ENCODE peak calls at places on chromosomes 7 and 10, in six cellular contexts. One of them, this sample, is unnamed.

GRCh38 chr10:97868134-97868685 is 18.6 kb downstream of the GOLGA7B start:
- DNase-seq in RWPE1: no peak
- DNase-seq in mesendoderm: no peak
- DNase-seq in CD4-positive, CD25-positive, alpha-beta regulatory T cell: no peak
- DNase-seq in uterus: no peak
- DNase-seq in left lung: no peak
- DNase-seq in this sample: no peak

GRCh38 chr10:63707254-63707910 is 186.2 kb downstream of the REEP3 start:
- DNase-seq in uterus: no peak
- DNase-seq in RWPE1: peak; percentile 88
- DNase-seq in mesendoderm: peak; percentile 27
- DNase-seq in CD4-positive, CD25-positive, alpha-beta regulatory T cell: peak; percentile 57
- DNase-seq in left lung: no peak
- DNase-seq in this sample: no peak

GRCh38 chr7:144437370-144438191 is 34.1 kb upstream of the NOBOX start:
- DNase-seq in mesendoderm: peak; percentile 70
- DNase-seq in RWPE1: peak; percentile 20
- DNase-seq in uterus: peak; percentile 17
- DNase-seq in CD4-positive, CD25-positive, alpha-beta regulatory T cell: peak; percentile 75
- DNase-seq in left lung: no peak
- DNase-seq in this sample: peak; percentile 60

GRCh38 chr10:22984066-22984465 is 56.2 kb downstream of the ARMC3 start:
- DNase-seq in CD4-positive, CD25-positive, alpha-beta regulatory T cell: no peak
- DNase-seq in uterus: no peak
- DNase-seq in left lung: no peak
- DNase-seq in RWPE1: no peak
- DNase-seq in mesendoderm: no peak
- DNase-seq in this sample: no peak

GRCh38 chr7:130363156-130363847 is 17.0 kb upstream of the CPA1 start:
- DNase-seq in left lung: no peak
- DNase-seq in mesendoderm: peak; percentile 45
- DNase-seq in RWPE1: peak; percentile 81
- DNase-seq in uterus: no peak
- DNase-seq in CD4-positive, CD25-positive, alpha-beta regulatory T cell: no peak
- DNase-seq in this sample: no peak

GRCh38 chr7:122433765-122434164 is 129.2 kb upstream of the FEZF1 start:
- DNase-seq in CD4-positive, CD25-positive, alpha-beta regulatory T cell: no peak
- DNase-seq in left lung: no peak
- DNase-seq in uterus: no peak
- DNase-seq in RWPE1: no peak
- DNase-seq in mesendoderm: peak; percentile 25
- DNase-seq in this sample: no peak

GRCh38 chr7:136266457-136266856 is 289.3 kb upstream of the MTPN start:
- DNase-seq in uterus: no peak
- DNase-seq in mesendoderm: no peak
- DNase-seq in RWPE1: no peak
- DNase-seq in left lung: no peak
- DNase-seq in CD4-positive, CD25-positive, alpha-beta regulatory T cell: no peak
- DNase-seq in this sample: no peak

GRCh38 chr10:15898046-15898445 is 37.7 kb upstream of the MINDY3 start:
- DNase-seq in left lung: no peak
- DNase-seq in CD4-positive, CD25-positive, alpha-beta regulatory T cell: peak; percentile 26
- DNase-seq in mesendoderm: peak; percentile 15
- DNase-seq in RWPE1: no peak
- DNase-seq in uterus: no peak
- DNase-seq in this sample: no peak

GRCh38 chr7:128164061-128164954 is 76.8 kb upstream of the LEP start:
- DNase-seq in mesendoderm: peak; percentile 93
- DNase-seq in uterus: no peak
- DNase-seq in left lung: peak; percentile 77
- DNase-seq in CD4-positive, CD25-positive, alpha-beta regulatory T cell: no peak
- DNase-seq in RWPE1: peak; percentile 87
- DNase-seq in this sample: no peak

GRCh38 chr7:36937754-36938551 is 213.7 kb upstream of the AOAH start:
- DNase-seq in uterus: no peak
- DNase-seq in CD4-positive, CD25-positive, alpha-beta regulatory T cell: peak; percentile 38
- DNase-seq in left lung: no peak
- DNase-seq in RWPE1: no peak
- DNase-seq in mesendoderm: peak; percentile 17
- DNase-seq in this sample: no peak

GRCh38 chr7:129271500-129272355 is 46.9 kb downstream of the AHCYL2 start:
- DNase-seq in CD4-positive, CD25-positive, alpha-beta regulatory T cell: peak; percentile 85
- DNase-seq in mesendoderm: peak; percentile 84
- DNase-seq in uterus: no peak
- DNase-seq in left lung: no peak
- DNase-seq in RWPE1: peak; percentile 35
- DNase-seq in this sample: peak; percentile 62

GRCh38 chr10:118809821-118810220 is 55.1 kb upstream of the CACUL1 start:
- DNase-seq in left lung: no peak
- DNase-seq in mesendoderm: no peak
- DNase-seq in CD4-positive, CD25-positive, alpha-beta regulatory T cell: no peak
- DNase-seq in RWPE1: no peak
- DNase-seq in uterus: no peak
- DNase-seq in this sample: no peak
- H3K27ac ChIP-seq in left lung: no peak overlapping the region
- H3K27ac ChIP-seq in mesendoderm: no peak overlapping the region
- H3K27ac ChIP-seq in CD4-positive, CD25-positive, alpha-beta regulatory T cell: no peak overlapping the region
- H3K27ac ChIP-seq in RWPE1: no peak overlapping the region
- H3K27ac ChIP-seq in uterus: no peak overlapping the region
- H3K27ac ChIP-seq in this sample: no peak overlapping the region

GRCh38 chr7:50868426-50869100 is 85.9 kb upstream of the GRB10 start:
- DNase-seq in CD4-positive, CD25-positive, alpha-beta regulatory T cell: no peak
- DNase-seq in mesendoderm: no peak
- DNase-seq in uterus: no peak
- DNase-seq in RWPE1: no peak
- DNase-seq in left lung: no peak
- DNase-seq in this sample: no peak

GRCh38 chr7:50866343-50867047 is 83.8 kb upstream of the GRB10 start:
- DNase-seq in left lung: no peak
- DNase-seq in uterus: no peak
- DNase-seq in RWPE1: no peak
- DNase-seq in mesendoderm: no peak
- DNase-seq in CD4-positive, CD25-positive, alpha-beta regulatory T cell: no peak
- DNase-seq in this sample: no peak

GRCh38 chr7:50865450-50865849 is 82.8 kb upstream of the GRB10 start:
- DNase-seq in RWPE1: no peak
- DNase-seq in CD4-positive, CD25-positive, alpha-beta regulatory T cell: no peak
- DNase-seq in mesendoderm: no peak
- DNase-seq in left lung: no peak
- DNase-seq in uterus: no peak
- DNase-seq in this sample: no peak

GRCh38 chr7:50869108-50869716 is 86.5 kb upstream of the GRB10 start:
- DNase-seq in uterus: no peak
- DNase-seq in RWPE1: peak; percentile 78
- DNase-seq in left lung: no peak
- DNase-seq in mesendoderm: no peak
- DNase-seq in CD4-positive, CD25-positive, alpha-beta regulatory T cell: no peak
- DNase-seq in this sample: no peak

DNA sequence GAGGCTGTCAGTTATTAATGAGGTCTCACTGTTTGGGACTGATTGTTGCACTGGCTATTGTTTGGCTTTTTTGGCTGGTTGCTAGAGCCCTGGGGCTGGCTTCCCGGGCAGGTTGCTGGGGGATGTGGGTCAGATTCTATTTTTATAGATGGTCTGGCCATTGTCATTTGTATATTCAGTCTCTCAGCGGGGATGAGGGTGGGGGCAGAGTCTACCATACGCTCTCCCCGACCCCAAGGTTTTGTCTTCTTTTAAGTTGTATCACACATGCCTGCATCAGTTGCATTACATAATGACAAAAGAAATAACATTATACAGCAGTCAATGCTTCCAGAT is 84.3 kb upstream of the GRB10 start:
- DNase-seq in CD4-positive, CD25-positive, alpha-beta regulatory T cell: no peak
- DNase-seq in left lung: no peak
- DNase-seq in uterus: no peak
- DNase-seq in RWPE1: no peak
- DNase-seq in mesendoderm: no peak
- DNase-seq in this sample: no peak
- H3K27ac ChIP-seq in CD4-positive, CD25-positive, alpha-beta regulatory T cell: no peak overlapping the region
- H3K27ac ChIP-seq in left lung: no peak overlapping the region
- H3K27ac ChIP-seq in uterus: no peak overlapping the region
- H3K27ac ChIP-seq in RWPE1: no peak overlapping the region
- H3K27ac ChIP-seq in mesendoderm: no peak overlapping the region
- H3K27ac ChIP-seq in this sample: no peak overlapping the region

GRCh38 chr10:51257511-51258248 is 183.4 kb downstream of the PRKG1 start:
- DNase-seq in uterus: no peak
- DNase-seq in mesendoderm: peak; percentile 40
- DNase-seq in RWPE1: no peak
- DNase-seq in left lung: no peak
- DNase-seq in CD4-positive, CD25-positive, alpha-beta regulatory T cell: no peak
- DNase-seq in this sample: peak; percentile 62
- H3K27ac ChIP-seq in uterus: peak overlapping the region; percentile 18
- H3K27ac ChIP-seq in mesendoderm: no peak overlapping the region
- H3K27ac ChIP-seq in RWPE1: no peak overlapping the region
- H3K27ac ChIP-seq in left lung: no peak overlapping the region
- H3K27ac ChIP-seq in CD4-positive, CD25-positive, alpha-beta regulatory T cell: no peak overlapping the region
- H3K27ac ChIP-seq in this sample: peak overlapping the region; percentile 90

GRCh38 chr10:3786295-3786981 is 1.4 kb upstream of the KLF6 start:
- DNase-seq in CD4-positive, CD25-positive, alpha-beta regulatory T cell: no peak
- DNase-seq in RWPE1: no peak
- DNase-seq in mesendoderm: peak; percentile 95
- DNase-seq in uterus: no peak
- DNase-seq in left lung: no peak
- DNase-seq in this sample: peak; percentile 52
- H3K27ac ChIP-seq in CD4-positive, CD25-positive, alpha-beta regulatory T cell: peak overlapping the region; percentile 99
- H3K27ac ChIP-seq in RWPE1: peak overlapping the region; percentile 99
- H3K27ac ChIP-seq in mesendoderm: peak overlapping the region; percentile 32
- H3K27ac ChIP-seq in uterus: peak overlapping the region; percentile 100
- H3K27ac ChIP-seq in left lung: peak overlapping the region; percentile 100
- H3K27ac ChIP-seq in this sample: no peak overlapping the region

GRCh38 chr10:13789448-13789829 is 202.7 kb downstream of the PRPF18 start:
- DNase-seq in RWPE1: no peak
- DNase-seq in CD4-positive, CD25-positive, alpha-beta regulatory T cell: no peak
- DNase-seq in mesendoderm: no peak
- DNase-seq in left lung: no peak
- DNase-seq in uterus: no peak
- DNase-seq in this sample: no peak
- H3K27ac ChIP-seq in RWPE1: no peak overlapping the region
- H3K27ac ChIP-seq in CD4-positive, CD25-positive, alpha-beta regulatory T cell: peak overlapping the region; percentile 97
- H3K27ac ChIP-seq in mesendoderm: no peak overlapping the region
- H3K27ac ChIP-seq in left lung: no peak overlapping the region
- H3K27ac ChIP-seq in uterus: no peak overlapping the region
- H3K27ac ChIP-seq in this sample: no peak overlapping the region

DNA sequence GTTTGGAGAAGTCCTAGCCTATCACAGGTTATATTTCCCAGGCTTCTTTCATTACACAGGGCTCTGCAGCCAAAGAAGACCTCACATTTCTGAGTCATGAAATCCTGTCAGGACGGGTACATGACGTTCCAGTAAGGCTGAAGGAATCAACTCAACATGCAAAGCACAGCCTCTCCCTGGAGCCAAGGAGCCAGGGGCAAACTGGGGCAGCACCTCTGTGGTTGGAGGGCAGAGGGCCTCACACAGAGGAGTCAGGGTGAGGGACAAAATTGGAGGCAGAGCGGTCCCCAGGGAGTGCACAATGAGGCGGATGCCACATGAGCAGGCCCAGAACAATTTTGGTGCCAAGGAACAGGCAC is 116.3 kb upstream of the GDF10 start:
- DNase-seq in mesendoderm: no peak
- DNase-seq in RWPE1: peak; percentile 66
- DNase-seq in CD4-positive, CD25-positive, alpha-beta regulatory T cell: no peak
- DNase-seq in left lung: no peak
- DNase-seq in uterus: no peak
- DNase-seq in this sample: no peak
- H3K27ac ChIP-seq in mesendoderm: no peak overlapping the region
- H3K27ac ChIP-seq in RWPE1: peak overlapping the region; percentile 57
- H3K27ac ChIP-seq in CD4-positive, CD25-positive, alpha-beta regulatory T cell: no peak overlapping the region
- H3K27ac ChIP-seq in left lung: no peak overlapping the region
- H3K27ac ChIP-seq in uterus: no peak overlapping the region
- H3K27ac ChIP-seq in this sample: no peak overlapping the region

This sample was measured in neural progenitor cell.